ENCODE peak calls at places on chromosomes 6 and 20, in seven cellular contexts. I is Peyer's patch, V is ovary, N is heart left ventricle, B is right lobe of liver, X is sigmoid colon, H is HCT116. Y is an unnamed sample. For H3K36me3, the result is how much of the 10 kb centered on the place peaks cover.

GRCh38 chr6:39849764-39850163 is 57.6 kb downstream of the DAAM2 start:
- DNase-seq in N (no peak), V (no peak), I (no peak), X (peak), H (no peak), B (no peak), Y (no peak)

GRCh38 chr6:160900031-160900430 is 91.5 kb upstream of the MAP3K4 start:
- DNase-seq in B (no peak), H (no peak), X (no peak), I (no peak), V (no peak), N (no peak), Y (no peak)

GRCh38 chr6:67009818-67010217 is 1302.8 kb upstream of the EYS start:
- DNase-seq in I (no peak), X (no peak), N (no peak), B (no peak), H (no peak), V (no peak), Y (no peak)

GRCh38 chr20:63280929-63281545 is 8.4 kb downstream of the ARFGAP1 start:
- DNase-seq in I (no peak), X (no peak), H (no peak), N (no peak), V (no peak), B (no peak), Y (no peak)

GRCh38 chr6:167152858-167153257 is 4.9 kb downstream of the GPR31 start:
- DNase-seq in V (no peak), I (no peak), H (no peak), B (no peak), X (no peak), N (no peak), Y (no peak)

GRCh38 chr6:107565165-107565723 is 75.3 kb downstream of the SOBP start:
- DNase-seq in V (no peak), N (no peak), X (no peak), I (no peak), H (no peak), B (no peak), Y (no peak)

GRCh38 chr20:41169791-41170351 is 32.5 kb downstream of the PLCG1 start:
- DNase-seq in X (no peak), B (peak), I (peak), V (peak), H (no peak), N (peak), Y (peak)

GRCh38 chr20:37347891-37348642 is 2.1 kb downstream of the SRC start:
- DNase-seq in V (no peak), H (no peak), B (no peak), I (peak), X (peak), N (peak), Y (no peak)

GRCh38 chr6:5532941-5533340 is 271.6 kb downstream of the FARS2 start:
- DNase-seq in B (no peak), V (no peak), H (no peak), N (no peak), X (no peak), I (no peak), Y (no peak)

GRCh38 chr6:154337423-154338005 is 19.1 kb downstream of the IPCEF1 start:
- DNase-seq in V (no peak), N (no peak), I (no peak), B (no peak), X (no peak), H (no peak), Y (no peak)

GRCh38 chr6:12605888-12606345 is 110.7 kb upstream of the PHACTR1 start:
- DNase-seq in I (no peak), N (no peak), X (no peak), B (no peak), H (peak), V (peak), Y (peak)

GRCh38 chr6:71168233-71168765 is 120.3 kb upstream of the OGFRL1 start:
- DNase-seq in I (no peak), H (no peak), N (no peak), X (no peak), B (no peak), V (no peak), Y (no peak)

GRCh38 chr6:94260755-94261154 is 841.4 kb upstream of the EPHA7 start:
- DNase-seq in X (no peak), B (no peak), N (no peak), H (no peak), I (no peak), V (no peak), Y (no peak)

GRCh38 chr20:33262658-33263065 is 20.4 kb upstream of the BPIFB1 start:
- DNase-seq in X (no peak), V (no peak), I (no peak), N (no peak), H (peak), B (no peak), Y (no peak)

GRCh38 chr6:36862164-36862847 is 12.3 kb downstream of the PPIL1 start:
- DNase-seq in I (no peak), V (no peak), X (no peak), H (no peak), N (no peak), B (no peak), Y (no peak)

GRCh38 chr6:130178692-130179091 is 44.1 kb downstream of the SAMD3 start:
- DNase-seq in N (no peak), I (no peak), X (no peak), B (no peak), V (no peak), H (peak), Y (no peak)

GRCh38 chr20:44222969-44223368 is 12.4 kb upstream of the OSER1 start:
- DNase-seq in X (no peak), V (no peak), H (peak), I (no peak), B (no peak), N (no peak), Y (no peak)

GRCh38 chr20:63216849-63217471 is 1.0 kb upstream of the YTHDF1 start:
- DNase-seq in I (no peak), X (no peak), B (no peak), V (no peak), H (no peak), N (no peak), Y (no peak)

GRCh38 chr20:33005132-33005566 is 916 bp upstream of the SUN5 start:
- DNase-seq in N (no peak), H (peak), V (no peak), I (no peak), B (no peak), X (no peak), Y (no peak)

GRCh38 chr6:151391471-151392428 is at the start of gene ZBTB2:
- DNase-seq in N (peak), H (no peak), B (peak), X (peak), I (peak), V (peak), Y (peak)

GRCh38 chr6:139608872-139609271 is 234.4 kb upstream of the CITED2 start:
- DNase-seq in N (no peak), V (no peak), I (no peak), H (no peak), X (no peak), B (no peak), Y (no peak)

GRCh38 chr20:41142914-41143313 is 5.6 kb downstream of the PLCG1 start:
- DNase-seq in B (no peak), I (peak), N (no peak), H (no peak), X (no peak), V (no peak), Y (no peak)

GRCh38 chr20:34713194-34713943 is 9.2 kb downstream of the TP53INP2 start:
- DNase-seq in V (peak), B (no peak), N (no peak), X (no peak), I (no peak), H (peak), Y (peak)

GRCh38 chr6:64712606-64713005 is 994.4 kb downstream of the EYS start:
- DNase-seq in B (no peak), I (no peak), X (no peak), H (no peak), V (no peak), N (no peak), Y (no peak)

GRCh38 chr6:342832-343179 is 48.7 kb upstream of the IRF4 start:
- DNase-seq in X (no peak), I (peak), V (no peak), B (no peak), N (no peak), H (no peak), Y (no peak)

GRCh38 chr6:139708342-139709199 is 334.1 kb upstream of the CITED2 start:
- DNase-seq in V (no peak), N (no peak), X (no peak), B (no peak), I (no peak), H (no peak), Y (no peak)

GRCh38 chr6:87922191-87922946 is 125.3 kb upstream of the SPACA1 start:
- DNase-seq in X (no peak), H (no peak), V (no peak), N (no peak), I (no peak), B (no peak), Y (no peak)

GRCh38 chr6:139374357-139375238 is at the start of gene CITED2:
- DNase-seq in X (peak), V (peak), N (peak), I (peak), B (peak), H (peak), Y (peak)

GRCh38 chr6:1971612-1972011 is 273.8 kb downstream of the GMDS start:
- DNase-seq in I (no peak), X (no peak), V (no peak), N (no peak), B (no peak), H (no peak), Y (no peak)
- TF ChIP-seq POLR2A in I (no peak), X (no peak), V (no peak), N (no peak), B (no peak), H (no peak), Y (no peak)

DNA sequence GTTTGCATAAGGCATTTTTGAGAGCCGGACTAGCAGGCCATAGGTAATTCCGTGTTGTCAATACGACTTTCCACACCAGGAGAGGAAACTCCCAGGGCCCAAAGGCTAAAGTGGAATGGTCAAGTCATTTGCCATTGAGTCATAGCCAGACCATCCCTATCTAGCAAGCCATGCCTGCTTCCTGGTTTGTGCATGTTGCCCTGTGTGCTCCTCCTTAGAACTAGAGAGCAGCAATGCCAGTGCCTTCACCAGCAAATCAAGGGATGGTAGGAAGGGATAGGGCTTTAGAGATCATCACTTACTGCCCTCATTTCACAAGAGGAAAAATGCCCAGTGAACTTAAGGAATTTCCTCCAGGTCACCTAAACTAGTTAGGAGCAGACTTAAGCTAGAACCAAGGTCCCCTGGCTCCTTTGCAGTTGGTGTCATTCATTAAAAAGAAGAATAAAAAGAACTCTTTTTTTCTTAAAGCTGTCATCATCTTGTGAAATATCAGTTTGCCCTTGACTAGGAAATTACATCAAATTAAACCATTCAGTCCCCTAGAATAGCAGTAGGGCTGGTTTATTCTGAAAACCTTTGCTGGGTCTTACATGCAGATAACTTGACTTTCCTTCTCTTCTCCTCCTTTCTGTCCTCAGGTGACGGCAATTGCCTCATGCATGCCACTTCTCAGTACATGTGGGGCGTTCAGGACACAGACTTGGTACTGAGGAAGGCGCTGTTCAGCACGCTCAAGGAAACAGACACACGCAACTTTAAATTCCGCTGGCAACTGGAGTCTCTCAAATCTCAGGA is 7.3 kb downstream of the TNFAIP3 start:
- DNase-seq in X (no peak), V (no peak), B (no peak), H (no peak), I (no peak), N (no peak), Y (no peak)
- H3K4me3 ChIP-seq in X (no peak), V (no peak), B (no peak), H (no peak), I (no peak), N (no peak), Y (no peak)

GRCh38 chr6:110345025-110345424 is 13.1 kb downstream of the METTL24 start:
- DNase-seq in X (no peak), B (no peak), H (no peak), V (no peak), N (no peak), I (no peak), Y (no peak)

GRCh38 chr6:110351546-110351945 is 6.6 kb downstream of the METTL24 start:
- DNase-seq in N (no peak), H (no peak), B (no peak), X (no peak), I (no peak), V (no peak), Y (no peak)

GRCh38 chr6:110352603-110353303 is 5.4 kb downstream of the METTL24 start:
- DNase-seq in V (no peak), N (no peak), X (no peak), I (no peak), H (no peak), B (no peak), Y (no peak)

GRCh38 chr6:110353420-110353819 is 4.7 kb downstream of the METTL24 start:
- DNase-seq in I (no peak), V (no peak), B (no peak), X (no peak), N (no peak), H (no peak), Y (no peak)

GRCh38 chr6:110348956-110349565 is 9.1 kb downstream of the METTL24 start:
- DNase-seq in V (no peak), B (no peak), X (no peak), H (no peak), I (no peak), N (no peak), Y (no peak)
- H3K36me3 ChIP-seq in V (under half), B (under half), X (under half), H (under half), I (under half), N (under half), Y (under half)

GRCh38 chr6:2989332-2990178 is 10.1 kb upstream of the NQO2 start:
- DNase-seq in B (peak), N (no peak), V (peak), I (peak), H (peak), X (peak), Y (peak)
- TF ChIP-seq POLR2A in B (peak), N (peak), V (peak), I (peak), H (peak), X (peak), Y (peak)

DNA sequence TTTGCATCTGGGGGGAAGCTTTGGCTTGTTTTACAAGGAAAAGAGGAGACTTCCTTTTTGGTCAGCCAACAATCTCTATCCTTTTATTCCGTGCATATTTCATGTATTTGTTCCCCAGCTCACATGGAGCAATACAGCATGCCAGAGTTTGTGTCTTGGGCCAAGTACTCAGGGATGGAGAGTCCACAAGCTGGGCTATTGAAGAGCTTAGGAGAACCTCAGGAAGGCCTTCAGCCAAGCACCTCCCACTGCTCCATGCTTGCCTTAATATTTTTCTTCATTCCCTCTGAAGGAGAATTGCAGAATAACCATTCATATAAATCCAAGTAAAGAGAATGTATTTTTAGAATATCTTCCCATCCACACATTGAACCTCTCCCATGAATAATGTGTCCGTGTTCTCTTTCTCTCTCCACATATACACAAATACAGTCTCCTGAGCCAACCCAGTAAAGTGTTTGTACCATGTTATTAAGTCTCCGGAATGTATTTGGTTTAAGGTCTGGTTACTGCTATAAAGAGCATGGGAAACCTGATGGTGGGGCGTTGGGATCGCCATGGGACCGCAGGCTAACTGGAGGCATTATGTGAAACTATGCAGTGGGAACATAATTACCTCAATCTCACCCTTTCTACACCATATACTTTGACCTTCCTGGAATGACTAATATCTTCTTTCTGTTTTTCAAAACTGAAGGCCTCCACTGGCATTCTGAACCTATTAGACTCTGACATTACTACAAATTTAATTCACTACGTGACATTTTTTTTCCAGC is 3.0 kb downstream of the LAMA4 start:
- DNase-seq in B (no peak), N (no peak), X (peak), H (no peak), I (no peak), V (peak), Y (peak)
- H3K4me3 ChIP-seq in B (no peak), N (peak), X (peak), H (no peak), I (no peak), V (peak), Y (peak)

DNA sequence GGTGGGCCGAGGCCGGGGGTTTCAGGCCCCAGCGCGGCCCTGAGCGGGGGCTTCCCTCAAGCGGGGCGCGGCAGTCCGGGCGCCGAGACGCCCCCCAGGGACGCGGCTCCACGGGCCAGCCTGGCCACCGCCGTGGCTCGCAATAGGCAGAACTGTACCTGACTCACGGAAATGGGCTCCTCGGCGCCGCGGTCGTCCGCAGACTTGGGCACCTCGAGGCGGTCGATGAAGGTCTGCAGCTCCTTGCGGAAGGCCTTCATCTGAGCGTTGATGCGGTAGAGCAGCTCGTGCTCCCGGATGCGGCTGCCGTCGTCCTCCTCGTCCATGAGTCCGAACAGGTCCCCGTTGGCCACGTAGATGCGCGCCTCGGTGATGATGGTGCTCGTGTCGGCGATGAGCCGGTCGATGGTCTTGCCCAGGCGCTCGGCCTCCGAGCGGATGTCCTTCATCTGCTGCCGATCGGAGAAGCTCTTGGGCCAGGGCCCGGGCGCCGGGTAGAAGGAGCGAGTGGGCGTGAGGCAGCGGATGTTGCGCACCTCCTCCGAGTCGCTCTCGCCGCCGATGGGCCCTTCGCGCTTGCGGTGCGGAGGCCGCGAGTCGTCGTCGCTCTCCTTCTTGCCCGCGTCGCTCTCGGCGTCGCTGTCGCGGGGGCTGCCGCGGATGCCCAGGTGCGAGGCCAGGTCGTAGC is 16.1 kb upstream of the KIAA0408 start:
- DNase-seq in V (no peak), N (no peak), X (no peak), B (no peak), I (no peak), H (no peak), Y (no peak)
- H3K36me3 ChIP-seq in V (under half), N (under half), X (under half), B (under half), I (under half), H (under half), Y (under half)

DNA sequence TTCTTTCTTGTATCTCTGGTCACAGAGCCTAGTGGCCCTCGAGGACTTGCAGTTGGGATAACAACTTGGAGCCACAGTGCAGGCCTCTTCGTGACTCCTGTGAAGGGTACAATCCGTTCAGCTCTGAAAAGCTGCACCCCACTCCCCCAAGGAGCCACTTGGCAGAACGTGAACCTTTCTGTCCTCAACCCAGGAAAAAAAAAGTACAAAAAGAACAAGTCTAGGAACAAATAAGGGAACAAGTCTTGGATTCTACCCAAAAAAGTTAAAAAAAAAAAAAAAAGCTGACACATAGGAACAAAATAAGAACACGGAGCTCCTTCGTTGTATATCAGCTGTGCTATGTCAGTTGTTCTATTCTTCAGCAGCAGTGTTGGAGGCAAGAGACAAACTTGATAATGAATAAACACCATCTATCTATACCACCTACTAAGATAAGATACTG is 77.9 kb upstream of the TULP1 start:
- DNase-seq in B (no peak), H (no peak), I (no peak), V (peak), X (peak), N (no peak), Y (peak)
- TF ChIP-seq POLR2A in B (no peak), H (no peak), I (no peak), V (no peak), X (no peak), N (peak), Y (no peak)

DNA sequence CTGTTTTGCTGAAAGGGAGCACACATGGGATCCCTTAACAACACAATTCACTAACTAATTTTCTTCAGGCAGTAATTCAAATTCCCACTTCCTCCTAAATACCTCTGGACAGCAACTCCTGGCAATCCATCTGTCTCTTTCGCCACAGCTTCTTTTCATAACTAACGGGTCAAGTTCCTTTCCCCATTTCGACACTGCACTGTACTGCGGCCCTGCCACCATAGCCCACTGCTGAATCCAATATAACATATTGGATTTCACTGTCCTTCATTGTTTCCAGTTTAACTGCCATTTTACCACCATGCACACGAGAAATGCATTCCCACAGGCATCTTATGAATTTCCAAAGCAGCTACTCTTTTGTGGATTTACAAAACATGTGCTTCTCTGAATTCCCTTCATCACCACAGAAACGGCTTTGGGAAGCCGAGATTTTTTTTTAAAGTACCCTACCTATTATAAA is 1.4 kb downstream of the NUDT3 start:
- DNase-seq in V (peak), N (no peak), I (no peak), B (peak), H (no peak), X (peak), Y (peak)
- H3K4me3 ChIP-seq in V (peak), N (peak), I (no peak), B (peak), H (peak), X (peak), Y (peak)

Y was measured in uterus.